ENCODE peak calls at places on chromosomes 4 and X, in four cellular contexts. H is WTC11, G is K562, V is HepG2. X is an unnamed sample.

GRCh38 chr4:11297201-11297600 is 131.5 kb downstream of the HS3ST1 start:
- DNase-seq in G (no peak), V (no peak), H (no peak), X (no peak)

GRCh38 chrX:153921070-153921469 is 5.0 kb downstream of the ARHGAP4 start:
- DNase-seq in G (no peak), V (no peak), H (no peak), X (no peak)

GRCh38 chrX:9464435-9465371 is at the start of gene TBL1X:
- DNase-seq in V (peak; percentile 37), G (peak; percentile 92), H (peak; percentile 37), X (peak; percentile 64)

GRCh38 chr4:38037627-38038026 is 77.4 kb downstream of the PTTG2 start:
- DNase-seq in G (no peak), V (peak; percentile 78), H (no peak), X (no peak)

GRCh38 chr4:84091266-84091665 is 407.8 kb downstream of the NKX6-1 start:
- DNase-seq in H (no peak), G (no peak), V (no peak), X (no peak)

GRCh38 chr4:67700119-67700873 is 659 bp downstream of the UBA6 start:
- DNase-seq in H (no peak), V (no peak), G (no peak), X (no peak)

GRCh38 chrX:43141885-43142284 is 363.9 kb upstream of the PPP1R2C start:
- DNase-seq in G (no peak), H (no peak), V (no peak), X (no peak)

GRCh38 chr4:110287130-110287529 is 88.7 kb upstream of the ELOVL6 start:
- DNase-seq in G (no peak), V (no peak), H (no peak), X (no peak)

GRCh38 chr4:53932784-53933183 is 131.6 kb downstream of the CHIC2 start:
- DNase-seq in V (no peak), G (no peak), H (no peak), X (no peak)

GRCh38 chrX:151902813-151903591 is 9.7 kb upstream of the MAGEA4 start:
- DNase-seq in V (peak; percentile 2), H (no peak), G (no peak), X (no peak)

GRCh38 chr4:53928825-53929224 is 135.6 kb downstream of the CHIC2 start:
- DNase-seq in G (no peak), V (no peak), H (no peak), X (no peak)

GRCh38 chr4:124633285-124633941 is 79.1 kb downstream of the ANKRD50 start:
- DNase-seq in V (no peak), H (no peak), G (no peak), X (no peak)

GRCh38 chrX:12894074-12894691 is 12.2 kb upstream of the TLR8 start:
- DNase-seq in G (peak; percentile 25), V (peak; percentile 28), H (peak; percentile 28), X (peak; percentile 34)

GRCh38 chrX:136488706-136489105 is 959 bp downstream of the BRS3 start:
- DNase-seq in V (no peak), G (no peak), H (no peak), X (no peak)

GRCh38 chr4:84928089-84928488 is 38.4 kb downstream of the WDFY3 start:
- DNase-seq in V (no peak), H (no peak), G (no peak), X (no peak)

GRCh38 chr4:102575369-102576129 is 74.4 kb downstream of the NFKB1 start:
- DNase-seq in V (peak; percentile 39), G (no peak), H (no peak), X (no peak)

GRCh38 chrX:154010330-154011087 is 9.2 kb downstream of the IRAK1 start:
- DNase-seq in H (no peak), G (no peak), V (peak; percentile 66), X (no peak)

GRCh38 chrX:152212969-152213368 is 74.6 kb upstream of the MAGEA10 start:
- DNase-seq in G (no peak), V (no peak), H (no peak), X (no peak)

GRCh38 chr4:173642509-173642908 is 112.5 kb upstream of the HAND2 start:
- DNase-seq in V (no peak), H (no peak), G (no peak), X (no peak)

GRCh38 chr4:88211473-88212252 is 53.2 kb upstream of the ABCG2 start:
- DNase-seq in V (peak; percentile 52), H (no peak), G (peak; percentile 49), X (peak; percentile 49)

GRCh38 chrX:64894454-64895038 is 81.7 kb downstream of the ZC4H2 start:
- DNase-seq in H (peak; percentile 57), G (peak; percentile 15), V (peak; percentile 36), X (peak; percentile 50)

GRCh38 chr4:70703695-70704332 is 15.5 kb downstream of the UTP3 start:
- DNase-seq in G (no peak), H (no peak), V (no peak), X (no peak)

GRCh38 chr4:75673959-75674328 is 733 bp upstream of the G3BP2 start:
- DNase-seq in H (no peak), G (no peak), V (no peak), X (no peak)

GRCh38 chr4:163611172-163611571 is 116.7 kb downstream of the TMA16 start:
- DNase-seq in V (no peak), G (no peak), H (no peak), X (no peak)

GRCh38 chr4:46937493-46937892 is 28.4 kb upstream of the COX7B2 start:
- DNase-seq in G (no peak), H (no peak), V (no peak), X (no peak)

GRCh38 chrX:7444967-7445366 is 297.0 kb upstream of the PUDP start:
- DNase-seq in V (no peak), G (no peak), H (no peak), X (no peak)

GRCh38 chrX:8724176-8724757 is 7.7 kb downstream of the ANOS1 start:
- DNase-seq in V (no peak), G (no peak), H (peak; percentile 51), X (peak; percentile 17)

GRCh38 chr4:38547052-38547451 is 116.9 kb upstream of the KLF3 start:
- DNase-seq in V (no peak), H (no peak), G (no peak), X (no peak)

GRCh38 chr4:78787392-78788004 is 11.3 kb downstream of the BMP2K start:
- DNase-seq in G (no peak), V (no peak), H (no peak), X (no peak)

GRCh38 chr4:158586881-158587280 is 65.2 kb downstream of the RXFP1 start:
- DNase-seq in V (no peak), H (no peak), G (no peak), X (no peak)

GRCh38 chrX:23578079-23578478 is 89.2 kb upstream of the PRDX4 start:
- DNase-seq in V (no peak), H (no peak), G (no peak), X (no peak)

GRCh38 chr4:86972997-86973396 is 38.2 kb downstream of the AFF1 start:
- DNase-seq in V (peak; percentile 72), H (peak; percentile 19), G (no peak), X (no peak)

GRCh38 chrX:19303216-19303880 is 40.4 kb upstream of the PDHA1 start:
- DNase-seq in G (no peak), H (no peak), V (no peak), X (no peak)

GRCh38 chrX:6810796-6811195 is 275.9 kb upstream of the VCX3A start:
- DNase-seq in G (no peak), V (no peak), H (no peak), X (no peak)

GRCh38 chr4:40939826-40940225 is 190.1 kb downstream of the NSUN7 start:
- DNase-seq in G (no peak), V (no peak), H (no peak), X (no peak)

GRCh38 chrX:368811-369562 is 17.7 kb downstream of the PPP2R3B start:
- DNase-seq in G (no peak), V (no peak), H (no peak), X (no peak)

GRCh38 chr4:86940920-86941460 is 6.2 kb downstream of the AFF1 start:
- DNase-seq in H (no peak), V (no peak), G (no peak), X (no peak)

GRCh38 chr4:13906727-13907126 is 279.2 kb upstream of the BOD1L1 start:
- DNase-seq in H (no peak), V (no peak), G (no peak), X (no peak)

GRCh38 chr4:111788046-111788642 is 357.1 kb upstream of the FAM241A start:
- DNase-seq in G (no peak), H (peak; percentile 65), V (no peak), X (no peak)

GRCh38 chr4:145679520-145679919 is 426 bp upstream of the C4orf51 start:
- DNase-seq in H (no peak), V (peak; percentile 25), G (no peak), X (peak; percentile 41)

DNA sequence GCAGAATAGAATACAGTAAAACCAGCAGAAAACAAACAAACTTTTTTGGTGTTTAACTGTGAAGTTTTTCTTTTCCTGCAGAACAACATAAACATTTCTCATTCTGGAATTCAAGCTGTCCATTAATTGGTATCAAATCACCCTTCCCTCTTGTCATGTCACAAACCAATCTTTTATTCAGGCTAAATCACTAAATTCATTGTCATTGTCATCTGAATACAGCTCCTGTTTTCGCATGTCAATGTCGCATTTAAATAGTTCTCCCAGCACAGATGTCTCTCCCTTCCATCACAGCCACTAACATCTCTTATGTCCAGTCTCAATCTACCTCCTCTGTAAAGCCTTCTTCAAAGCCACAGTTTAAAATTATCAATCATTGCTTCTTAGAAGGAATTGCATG is 192.1 kb upstream of the PCDH10 start:
- DNase-seq in V (no peak), H (no peak), G (no peak), X (no peak)
- TF ChIP-seq ELF4 in V (no peak), H (no peak), G (no peak), X (no peak)

GRCh38 chr4:142683997-142684396 is 162.1 kb downstream of the INPP4B start:
- DNase-seq in V (no peak), H (no peak), G (no peak), X (no peak)
- TF ChIP-seq ELF4 in V (no peak), H (no peak), G (no peak), X (no peak)

DNA sequence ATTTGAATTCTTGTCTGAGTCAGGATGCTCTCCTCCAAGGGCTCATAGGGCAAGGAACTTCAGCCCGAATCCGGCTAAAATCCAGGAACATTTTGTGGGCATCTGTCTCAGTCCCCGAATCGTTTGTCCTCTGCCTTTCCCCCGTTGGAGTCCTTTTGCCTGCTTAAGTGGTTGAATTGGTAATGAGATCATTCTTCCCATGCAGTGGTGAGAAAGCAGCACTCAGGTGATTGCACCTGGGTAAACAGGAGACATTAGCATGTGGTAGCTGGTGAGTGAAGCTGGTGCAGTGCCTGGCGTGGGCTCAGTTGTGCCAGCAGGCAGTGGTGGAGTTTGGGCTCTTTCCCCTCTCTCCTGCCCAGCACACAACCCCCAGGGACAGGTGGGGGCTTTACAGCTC is 61.9 kb upstream of the MTM1 start:
- DNase-seq in G (no peak), V (no peak), H (no peak), X (no peak)
- TF ChIP-seq ELF4 in G (no peak), V (no peak), H (no peak), X (no peak)

GRCh38 chr4:25141592-25141991 is 18.7 kb downstream of the SEPSECS start:
- DNase-seq in H (no peak), G (no peak), V (no peak), X (no peak)
- TF ChIP-seq ELF4 in H (no peak), G (no peak), V (no peak), X (no peak)